ENCODE peak calls at places on chromosomes 13 and 19, in four cellular contexts. One of them, this sample, is unnamed. For H3K4me1 and H3K27me3, the result is how much of the 10 kb centered on the place peaks cover.

GRCh38 chr19:29909545-29909944 is 32.5 kb upstream of the URI1 start:
- DNase-seq in astrocyte: no peak
- DNase-seq in uterus: no peak
- DNase-seq in upper lobe of right lung: no peak
- DNase-seq in this sample: no peak

GRCh38 chr13:29909975-29910674 is 59.7 kb upstream of the UBL3 start:
- DNase-seq in astrocyte: peak
- DNase-seq in uterus: no peak
- DNase-seq in upper lobe of right lung: no peak
- DNase-seq in this sample: no peak

GRCh38 chr13:93172109-93172508 is 54.5 kb upstream of the GPC6 start:
- DNase-seq in astrocyte: no peak
- DNase-seq in uterus: no peak
- DNase-seq in upper lobe of right lung: no peak
- DNase-seq in this sample: no peak

GRCh38 chr13:73372691-73373627 is 314.2 kb downstream of the KLF5 start:
- DNase-seq in astrocyte: no peak
- DNase-seq in uterus: no peak
- DNase-seq in upper lobe of right lung: no peak
- DNase-seq in this sample: no peak

GRCh38 chr19:28065026-28065425 is 1147.9 kb downstream of the UQCRFS1 start:
- DNase-seq in astrocyte: peak
- DNase-seq in uterus: no peak
- DNase-seq in upper lobe of right lung: no peak
- DNase-seq in this sample: no peak

GRCh38 chr13:60230593-60230992 is 66.9 kb upstream of the DIAPH3 start:
- DNase-seq in astrocyte: peak
- DNase-seq in uterus: no peak
- DNase-seq in upper lobe of right lung: no peak
- DNase-seq in this sample: no peak

GRCh38 chr13:24503376-24503690 is 9.2 kb downstream of the PARP4 start:
- DNase-seq in astrocyte: no peak
- DNase-seq in uterus: no peak
- DNase-seq in upper lobe of right lung: no peak
- DNase-seq in this sample: peak

GRCh38 chr13:50592412-50593145 is 250.9 kb downstream of the DLEU7 start:
- DNase-seq in astrocyte: peak
- DNase-seq in uterus: no peak
- DNase-seq in upper lobe of right lung: no peak
- DNase-seq in this sample: no peak

GRCh38 chr13:29498426-29499040 is 97.0 kb downstream of the SLC7A1 start:
- DNase-seq in astrocyte: no peak
- DNase-seq in uterus: no peak
- DNase-seq in upper lobe of right lung: peak
- DNase-seq in this sample: no peak

GRCh38 chr13:77918391-77919261 is at the start of gene EDNRB:
- DNase-seq in astrocyte: peak
- DNase-seq in uterus: peak
- DNase-seq in upper lobe of right lung: peak
- DNase-seq in this sample: no peak

GRCh38 chr19:19146000-19146608 is 7.8 kb upstream of the TMEM161A start:
- DNase-seq in astrocyte: no peak
- DNase-seq in uterus: peak
- DNase-seq in upper lobe of right lung: peak
- DNase-seq in this sample: peak

GRCh38 chr19:56111601-56112312 is 9.3 kb downstream of the ZNF787 start:
- DNase-seq in astrocyte: no peak
- DNase-seq in uterus: no peak
- DNase-seq in upper lobe of right lung: peak
- DNase-seq in this sample: peak

GRCh38 chr19:35124098-35125060 is 8.8 kb downstream of the FXYD3 start:
- DNase-seq in astrocyte: peak
- DNase-seq in uterus: peak
- DNase-seq in upper lobe of right lung: peak
- DNase-seq in this sample: peak

DNA sequence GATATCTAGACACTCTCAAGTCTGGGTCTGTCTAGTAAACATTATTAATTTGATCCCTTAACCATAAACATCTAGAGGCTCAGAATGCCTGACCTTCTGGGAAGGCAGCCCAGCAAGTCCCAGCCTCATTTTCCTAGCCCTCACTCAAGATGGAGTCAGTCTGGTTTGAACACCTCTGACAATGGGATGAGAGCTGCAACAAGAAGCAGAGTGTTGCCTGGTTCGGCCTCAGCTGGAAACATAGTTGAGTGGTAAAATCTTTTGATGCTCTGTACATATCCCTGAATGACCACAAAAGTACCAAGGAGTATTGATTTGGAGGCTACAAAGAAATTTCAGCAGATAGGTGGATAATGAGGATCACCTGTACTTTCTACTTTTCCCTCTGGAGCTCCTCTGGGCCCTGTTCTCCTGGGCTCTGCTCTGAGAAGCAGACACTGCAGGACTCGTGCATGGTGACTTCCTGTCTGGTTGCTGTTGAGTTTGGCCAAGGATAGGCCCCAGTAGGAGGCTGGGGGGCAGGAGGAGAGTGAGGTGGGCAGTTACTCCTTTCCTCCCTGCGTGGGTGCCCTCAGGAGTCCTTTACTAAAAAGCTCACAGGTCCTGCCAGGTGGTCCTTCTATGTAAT is 68.4 kb upstream of the SLC15A1 start:
- DNase-seq in astrocyte: no peak
- DNase-seq in uterus: no peak
- DNase-seq in upper lobe of right lung: no peak
- DNase-seq in this sample: no peak
- H3K4me1 ChIP-seq in astrocyte: under half
- H3K4me1 ChIP-seq in uterus: under half
- H3K4me1 ChIP-seq in upper lobe of right lung: under half
- H3K4me1 ChIP-seq in this sample: under half

DNA sequence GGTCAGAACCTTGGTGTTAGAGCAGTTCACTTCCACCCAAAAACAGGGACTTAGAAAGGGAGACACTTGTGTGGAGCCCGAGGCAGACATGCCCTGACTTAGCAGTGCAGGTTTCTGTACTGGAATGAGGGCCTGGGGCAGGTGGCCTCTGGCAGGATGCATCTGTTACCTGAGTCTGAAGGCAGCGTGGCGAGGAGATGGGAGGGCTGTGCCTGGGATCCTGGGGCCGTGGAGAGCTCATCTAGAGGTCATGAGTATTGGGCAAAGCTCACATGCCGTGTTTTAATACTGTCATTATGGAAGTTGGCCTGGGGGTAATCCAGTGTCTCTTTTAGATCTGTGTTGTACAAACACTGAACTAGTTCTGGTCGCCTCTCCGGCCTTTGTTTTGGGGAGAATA is 21.4 kb downstream of the KDM4B start:
- DNase-seq in astrocyte: no peak
- DNase-seq in uterus: no peak
- DNase-seq in upper lobe of right lung: no peak
- DNase-seq in this sample: no peak
- H3K27me3 ChIP-seq in astrocyte: under half
- H3K27me3 ChIP-seq in uterus: under half
- H3K27me3 ChIP-seq in upper lobe of right lung: under half
- H3K27me3 ChIP-seq in this sample: under half

DNA sequence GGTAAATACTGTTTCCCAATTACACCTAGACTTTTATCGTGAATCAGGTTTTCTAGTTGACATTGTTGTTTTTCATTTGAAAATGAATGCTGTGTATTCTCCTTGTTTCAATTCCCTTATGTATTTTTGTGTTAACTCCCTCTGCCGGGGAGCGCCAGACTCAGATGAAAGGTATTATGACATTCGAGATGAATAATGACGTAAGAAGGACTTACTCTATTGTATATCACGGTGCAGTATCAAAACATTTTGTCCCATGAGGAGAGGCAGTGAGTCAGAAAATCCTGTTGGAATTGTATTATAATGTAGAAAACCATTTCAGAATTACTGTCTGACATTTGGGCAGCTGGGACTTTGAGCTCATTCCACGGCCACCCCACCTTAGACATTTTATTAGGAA is 61.6 kb downstream of the LRCH1 start:
- DNase-seq in astrocyte: peak
- DNase-seq in uterus: no peak
- DNase-seq in upper lobe of right lung: no peak
- DNase-seq in this sample: no peak
- H3K27ac ChIP-seq in astrocyte: no peak
- H3K27ac ChIP-seq in uterus: peak
- H3K27ac ChIP-seq in upper lobe of right lung: no peak
- H3K27ac ChIP-seq in this sample: peak

GRCh38 chr19:13014101-13014920 is 19.0 kb downstream of the NFIX start:
- DNase-seq in astrocyte: no peak
- DNase-seq in uterus: peak
- DNase-seq in upper lobe of right lung: no peak
- DNase-seq in this sample: peak
- H3K4me1 ChIP-seq in astrocyte: half or more
- H3K4me1 ChIP-seq in uterus: under half
- H3K4me1 ChIP-seq in upper lobe of right lung: half or more
- H3K4me1 ChIP-seq in this sample: under half

GRCh38 chr13:113060557-113061270 is 44.9 kb upstream of the F7 start:
- DNase-seq in astrocyte: no peak
- DNase-seq in uterus: no peak
- DNase-seq in upper lobe of right lung: peak
- DNase-seq in this sample: no peak
- H3K27me3 ChIP-seq in astrocyte: under half
- H3K27me3 ChIP-seq in uterus: under half
- H3K27me3 ChIP-seq in upper lobe of right lung: under half
- H3K27me3 ChIP-seq in this sample: under half

This sample was measured in Peyer's patch.